ENCODE peak calls at places on chromosomes 16 and 17, in five cellular contexts. One of them, this sample, is unnamed.

GRCh38 chr17:68733241-68734176 is 132.3 kb upstream of the FAM20A start:
- DNase-seq in HFFc6: no peak
- DNase-seq in mammary epithelial cell: no peak
- DNase-seq in effector memory CD4-positive, alpha-beta T cell: no peak
- DNase-seq in EL: peak; percentile 51
- DNase-seq in this sample: no peak

GRCh38 chr16:20814761-20815160 is 8.4 kb downstream of the REXO5 start:
- DNase-seq in EL: no peak
- DNase-seq in effector memory CD4-positive, alpha-beta T cell: no peak
- DNase-seq in mammary epithelial cell: no peak
- DNase-seq in HFFc6: no peak
- DNase-seq in this sample: no peak

GRCh38 chr16:11138769-11139623 is 117.0 kb downstream of the SOCS1 start:
- DNase-seq in mammary epithelial cell: no peak
- DNase-seq in EL: peak; percentile 30
- DNase-seq in effector memory CD4-positive, alpha-beta T cell: no peak
- DNase-seq in HFFc6: no peak
- DNase-seq in this sample: no peak

GRCh38 chr17:74274060-74274702 is at the start of gene DNAI2:
- DNase-seq in EL: no peak
- DNase-seq in mammary epithelial cell: no peak
- DNase-seq in HFFc6: no peak
- DNase-seq in effector memory CD4-positive, alpha-beta T cell: peak; percentile 6
- DNase-seq in this sample: no peak

GRCh38 chr17:51164911-51165679 is 1.1 kb upstream of the NME2 start:
- DNase-seq in mammary epithelial cell: no peak
- DNase-seq in HFFc6: no peak
- DNase-seq in effector memory CD4-positive, alpha-beta T cell: no peak
- DNase-seq in EL: no peak
- DNase-seq in this sample: no peak

GRCh38 chr16:56288019-56288418 is 96.7 kb downstream of the GNAO1 start:
- DNase-seq in effector memory CD4-positive, alpha-beta T cell: no peak
- DNase-seq in mammary epithelial cell: no peak
- DNase-seq in EL: no peak
- DNase-seq in HFFc6: no peak
- DNase-seq in this sample: no peak

GRCh38 chr16:85072947-85073346 is 39.3 kb downstream of the CIBAR2 start:
- DNase-seq in EL: no peak
- DNase-seq in mammary epithelial cell: peak; percentile 17
- DNase-seq in effector memory CD4-positive, alpha-beta T cell: no peak
- DNase-seq in HFFc6: peak; percentile 62
- DNase-seq in this sample: no peak

GRCh38 chr16:67237396-67238277 is 9.6 kb downstream of the FHOD1 start:
- DNase-seq in mammary epithelial cell: no peak
- DNase-seq in EL: no peak
- DNase-seq in HFFc6: no peak
- DNase-seq in effector memory CD4-positive, alpha-beta T cell: no peak
- DNase-seq in this sample: no peak

GRCh38 chr16:7313170-7313569 is 19.5 kb upstream of the RBFOX1 start:
- DNase-seq in EL: no peak
- DNase-seq in HFFc6: no peak
- DNase-seq in mammary epithelial cell: no peak
- DNase-seq in effector memory CD4-positive, alpha-beta T cell: no peak
- DNase-seq in this sample: no peak

GRCh38 chr16:88760424-88761142 is 24.4 kb downstream of the PIEZO1 start:
- DNase-seq in EL: no peak
- DNase-seq in mammary epithelial cell: no peak
- DNase-seq in HFFc6: no peak
- DNase-seq in effector memory CD4-positive, alpha-beta T cell: no peak
- DNase-seq in this sample: no peak

GRCh38 chr17:73954981-73955380 is 248.5 kb upstream of the RPL38 start:
- DNase-seq in mammary epithelial cell: no peak
- DNase-seq in effector memory CD4-positive, alpha-beta T cell: no peak
- DNase-seq in EL: no peak
- DNase-seq in HFFc6: no peak
- DNase-seq in this sample: no peak

GRCh38 chr17:61700252-61700651 is 109.2 kb upstream of the NACA2 start:
- DNase-seq in mammary epithelial cell: no peak
- DNase-seq in EL: no peak
- DNase-seq in effector memory CD4-positive, alpha-beta T cell: no peak
- DNase-seq in HFFc6: no peak
- DNase-seq in this sample: no peak

GRCh38 chr17:8577868-8578267 is 52.7 kb downstream of the MYH10 start:
- DNase-seq in EL: no peak
- DNase-seq in HFFc6: no peak
- DNase-seq in effector memory CD4-positive, alpha-beta T cell: no peak
- DNase-seq in mammary epithelial cell: no peak
- DNase-seq in this sample: no peak

GRCh38 chr17:57939797-57940196 is 15.4 kb downstream of the CUEDC1 start:
- DNase-seq in effector memory CD4-positive, alpha-beta T cell: no peak
- DNase-seq in HFFc6: no peak
- DNase-seq in mammary epithelial cell: no peak
- DNase-seq in EL: no peak
- DNase-seq in this sample: no peak

GRCh38 chr17:35242158-35242804 is 591 bp upstream of the SLFN5 start:
- DNase-seq in mammary epithelial cell: peak; percentile 93
- DNase-seq in HFFc6: peak; percentile 23
- DNase-seq in EL: peak; percentile 56
- DNase-seq in effector memory CD4-positive, alpha-beta T cell: peak; percentile 80
- DNase-seq in this sample: peak; percentile 79

GRCh38 chr16:87376660-87377059 is 6.9 kb downstream of the FBXO31 start:
- DNase-seq in HFFc6: no peak
- DNase-seq in EL: no peak
- DNase-seq in mammary epithelial cell: no peak
- DNase-seq in effector memory CD4-positive, alpha-beta T cell: no peak
- DNase-seq in this sample: no peak

GRCh38 chr17:42313773-42314566 is 25.7 kb downstream of the STAT5A start:
- DNase-seq in HFFc6: no peak
- DNase-seq in EL: no peak
- DNase-seq in mammary epithelial cell: peak; percentile 54
- DNase-seq in effector memory CD4-positive, alpha-beta T cell: no peak
- DNase-seq in this sample: no peak

GRCh38 chr17:31435581-31435980 is 44.1 kb downstream of the RAB11FIP4 start:
- DNase-seq in mammary epithelial cell: no peak
- DNase-seq in HFFc6: no peak
- DNase-seq in EL: no peak
- DNase-seq in effector memory CD4-positive, alpha-beta T cell: no peak
- DNase-seq in this sample: no peak

GRCh38 chr17:63274156-63274555 is 171.9 kb downstream of the CYB561 start:
- DNase-seq in EL: peak; percentile 75
- DNase-seq in HFFc6: peak; percentile 52
- DNase-seq in effector memory CD4-positive, alpha-beta T cell: no peak
- DNase-seq in mammary epithelial cell: no peak
- DNase-seq in this sample: no peak

GRCh38 chr17:55683554-55684315 is 38.9 kb downstream of the TMEM100 start:
- DNase-seq in effector memory CD4-positive, alpha-beta T cell: no peak
- DNase-seq in HFFc6: no peak
- DNase-seq in EL: no peak
- DNase-seq in mammary epithelial cell: no peak
- DNase-seq in this sample: no peak

GRCh38 chr17:74192950-74193781 is 10.3 kb upstream of the RPL38 start:
- DNase-seq in HFFc6: no peak
- DNase-seq in effector memory CD4-positive, alpha-beta T cell: no peak
- DNase-seq in mammary epithelial cell: no peak
- DNase-seq in EL: no peak
- DNase-seq in this sample: no peak

GRCh38 chr17:10336393-10336792 is 36.4 kb downstream of the MYH13 start:
- DNase-seq in HFFc6: no peak
- DNase-seq in effector memory CD4-positive, alpha-beta T cell: no peak
- DNase-seq in EL: no peak
- DNase-seq in mammary epithelial cell: no peak
- DNase-seq in this sample: no peak

GRCh38 chr17:48498168-48498840 is 32.5 kb downstream of the HOXB1 start:
- DNase-seq in EL: no peak
- DNase-seq in mammary epithelial cell: no peak
- DNase-seq in HFFc6: no peak
- DNase-seq in effector memory CD4-positive, alpha-beta T cell: no peak
- DNase-seq in this sample: no peak

GRCh38 chr16:71479420-71479819 is 9.7 kb downstream of the ZNF19 start:
- DNase-seq in HFFc6: peak; percentile 26
- DNase-seq in effector memory CD4-positive, alpha-beta T cell: no peak
- DNase-seq in mammary epithelial cell: no peak
- DNase-seq in EL: peak; percentile 18
- DNase-seq in this sample: no peak

GRCh38 chr16:49280861-49281331 is 742 bp downstream of the CBLN1 start:
- DNase-seq in effector memory CD4-positive, alpha-beta T cell: no peak
- DNase-seq in HFFc6: no peak
- DNase-seq in mammary epithelial cell: no peak
- DNase-seq in EL: no peak
- DNase-seq in this sample: no peak

GRCh38 chr17:80678621-80679020 is 134.0 kb downstream of the RPTOR start:
- DNase-seq in EL: peak; percentile 90
- DNase-seq in effector memory CD4-positive, alpha-beta T cell: peak; percentile 18
- DNase-seq in HFFc6: peak; percentile 20
- DNase-seq in mammary epithelial cell: no peak
- DNase-seq in this sample: no peak

GRCh38 chr17:17682737-17683675 is 1.7 kb downstream of the RAI1 start:
- DNase-seq in effector memory CD4-positive, alpha-beta T cell: peak; percentile 60
- DNase-seq in mammary epithelial cell: peak; percentile 65
- DNase-seq in EL: peak; percentile 86
- DNase-seq in HFFc6: peak; percentile 76
- DNase-seq in this sample: peak; percentile 52

GRCh38 chr16:65069090-65069489 is 52.8 kb downstream of the CDH11 start:
- DNase-seq in EL: peak; percentile 93
- DNase-seq in mammary epithelial cell: no peak
- DNase-seq in effector memory CD4-positive, alpha-beta T cell: no peak
- DNase-seq in HFFc6: peak; percentile 83
- DNase-seq in this sample: no peak

GRCh38 chr16:6317924-6318323 is 1014.7 kb upstream of the RBFOX1 start:
- DNase-seq in effector memory CD4-positive, alpha-beta T cell: no peak
- DNase-seq in EL: no peak
- DNase-seq in HFFc6: no peak
- DNase-seq in mammary epithelial cell: no peak
- DNase-seq in this sample: no peak

GRCh38 chr17:75477493-75477862 is 21.0 kb downstream of the TMEM94 start:
- DNase-seq in effector memory CD4-positive, alpha-beta T cell: no peak
- DNase-seq in HFFc6: no peak
- DNase-seq in EL: no peak
- DNase-seq in mammary epithelial cell: no peak
- DNase-seq in this sample: no peak

GRCh38 chr16:53045554-53046250 is 7.0 kb downstream of the CHD9NB start:
- DNase-seq in mammary epithelial cell: no peak
- DNase-seq in HFFc6: no peak
- DNase-seq in EL: no peak
- DNase-seq in effector memory CD4-positive, alpha-beta T cell: no peak
- DNase-seq in this sample: no peak

GRCh38 chr16:11257131-11257938 is 1.3 kb upstream of the SOCS1 start:
- DNase-seq in HFFc6: peak; percentile 75
- DNase-seq in effector memory CD4-positive, alpha-beta T cell: peak; percentile 28
- DNase-seq in mammary epithelial cell: peak; percentile 72
- DNase-seq in EL: peak; percentile 86
- DNase-seq in this sample: peak; percentile 46

GRCh38 chr16:3881499-3881995 is 1.0 kb upstream of the CREBBP start:
- DNase-seq in HFFc6: no peak
- DNase-seq in mammary epithelial cell: peak; percentile 40
- DNase-seq in effector memory CD4-positive, alpha-beta T cell: no peak
- DNase-seq in EL: no peak
- DNase-seq in this sample: no peak